ENCODE peak calls at places on chromosomes 1 and 21, in seven cellular contexts. D is NCI-H226; P is neural crest cell; F is ELR; B is T-helper 2 cell; Y is effector memory CD8-positive, alpha-beta T cell; X is Ammon's horn. J is an unnamed sample.

GRCh38 chr1:180221461-180221860 is 8.6 kb upstream of the LHX4 start:
- DNase-seq in D (no peak), P (no peak), F (no peak), B (no peak), Y (no peak), X (no peak), J (no peak)

GRCh38 chr1:202553560-202554038 is 156.7 kb downstream of the SYT2 start:
- DNase-seq in D (peak), P (no peak), F (no peak), B (no peak), Y (no peak), X (peak), J (no peak)

GRCh38 chr1:43368646-43369020 is 822 bp upstream of the ELOVL1 start:
- DNase-seq in D (no peak), P (no peak), F (no peak), B (no peak), Y (no peak), X (no peak), J (no peak)

GRCh38 chr1:55717111-55717510 is 501.9 kb upstream of the USP24 start:
- DNase-seq in D (no peak), P (no peak), F (peak), B (no peak), Y (no peak), X (no peak), J (no peak)

GRCh38 chr1:205267306-205267902 is 39.7 kb downstream of the TMCC2 start:
- DNase-seq in D (no peak), P (no peak), F (no peak), B (no peak), Y (no peak), X (no peak), J (no peak)

GRCh38 chr1:182611787-182612186 is 7.6 kb upstream of the RGS16 start:
- DNase-seq in D (no peak), P (no peak), F (no peak), B (no peak), Y (no peak), X (no peak), J (peak)

GRCh38 chr21:36710729-36711048 is 11.8 kb downstream of the SIM2 start:
- DNase-seq in D (no peak), P (no peak), F (no peak), B (no peak), Y (no peak), X (no peak), J (peak)

GRCh38 chr21:17461014-17461413 is 51.8 kb upstream of the CXADR start:
- DNase-seq in D (peak), P (no peak), F (peak), B (no peak), Y (no peak), X (peak), J (no peak)

GRCh38 chr1:109522026-109522425 is 12.5 kb upstream of the AMIGO1 start:
- DNase-seq in D (no peak), P (no peak), F (no peak), B (no peak), Y (no peak), X (no peak), J (no peak)

GRCh38 chr21:26982767-26983166 is 15.9 kb upstream of the ADAMTS5 start:
- DNase-seq in D (peak), P (no peak), F (peak), B (no peak), Y (no peak), X (no peak), J (no peak)

GRCh38 chr1:29974345-29974744 is 738.0 kb downstream of the PTPRU start:
- DNase-seq in D (peak), P (no peak), F (peak), B (no peak), Y (no peak), X (peak), J (no peak)

GRCh38 chr1:44609412-44609767 is 64.9 kb downstream of the TMEM53 start:
- DNase-seq in D (no peak), P (peak), F (peak), B (peak), Y (peak), X (no peak), J (peak)

GRCh38 chr1:237938553-237938952 is 47.8 kb upstream of the ZP4 start:
- DNase-seq in D (no peak), P (no peak), F (peak), B (no peak), Y (no peak), X (no peak), J (no peak)

GRCh38 chr21:42465008-42465878 is 30.8 kb downstream of the RSPH1 start:
- DNase-seq in D (no peak), P (no peak), F (no peak), B (no peak), Y (no peak), X (peak), J (no peak)

GRCh38 chr1:11281518-11282331 is 8.7 kb downstream of the UBIAD1 start:
- DNase-seq in D (no peak), P (no peak), F (no peak), B (no peak), Y (no peak), X (no peak), J (no peak)

GRCh38 chr1:247146671-247147070 is 25.1 kb downstream of the ZNF124 start:
- DNase-seq in D (no peak), P (no peak), F (no peak), B (no peak), Y (no peak), X (no peak), J (no peak)

GRCh38 chr1:237070519-237070918 is 28.5 kb downstream of the RYR2 start:
- DNase-seq in D (no peak), P (no peak), F (no peak), B (no peak), Y (no peak), X (no peak), J (no peak)

GRCh38 chr1:4095466-4095865 is 195.4 kb upstream of the C1orf174 start:
- DNase-seq in D (no peak), P (no peak), F (no peak), B (no peak), Y (no peak), X (no peak), J (no peak)

GRCh38 chr1:204254031-204254661 is 40.4 kb upstream of the GOLT1A start:
- DNase-seq in D (peak), P (no peak), F (peak), B (no peak), Y (no peak), X (no peak), J (no peak)

GRCh38 chr1:88773540-88774150 is 89.6 kb downstream of the PKN2 start:
- DNase-seq in D (peak), P (no peak), F (peak), B (no peak), Y (no peak), X (no peak), J (no peak)

GRCh38 chr1:94607398-94607797 is 65.8 kb upstream of the F3 start:
- DNase-seq in D (no peak), P (no peak), F (no peak), B (no peak), Y (no peak), X (no peak), J (no peak)

GRCh38 chr1:234721476-234722266 is 111.7 kb upstream of the IRF2BP2 start:
- DNase-seq in D (peak), P (no peak), F (peak), B (no peak), Y (no peak), X (peak), J (peak)

GRCh38 chr1:61960999-61961398 is 218.7 kb downstream of the PATJ start:
- DNase-seq in D (peak), P (no peak), F (no peak), B (no peak), Y (no peak), X (no peak), J (peak)

GRCh38 chr1:212794561-212795014 is 2.9 kb downstream of the TATDN3 start:
- DNase-seq in D (no peak), P (no peak), F (no peak), B (no peak), Y (peak), X (peak), J (no peak)

GRCh38 chr1:32701951-32702598 is 495 bp downstream of the SYNC start:
- DNase-seq in D (no peak), P (no peak), F (peak), B (no peak), Y (no peak), X (peak), J (peak)

GRCh38 chr1:54485417-54485816 is 62.6 kb upstream of the ACOT11 start:
- DNase-seq in D (no peak), P (no peak), F (no peak), B (no peak), Y (no peak), X (no peak), J (no peak)